ENCODE peak calls at places on chromosomes 1 and 21, in six cellular contexts. N is GDM1; S is ELF-1; Y is stimulated activated CD4-positive, alpha-beta T cell treated with anti-CD3 and anti-CD28 coated beads, Interleukin-2, amount 100 ng/mL, for 24 hours; T is stomach; F is CD8-positive, alpha-beta T cell. I is an unnamed sample.
A peak's percentile ranks its signal among the peaks of the same experiment; 100 is the strongest.

GRCh38 chr1:181239086-181239485 is 150.6 kb downstream of the IER5 start:
- DNase-seq in N (no peak), S (no peak), Y (no peak), T (no peak), F (no peak), I (no peak)

GRCh38 chr21:29416268-29416667 is 117.5 kb downstream of the BACH1 start:
- DNase-seq in N (no peak), S (no peak), Y (no peak), T (no peak), F (no peak), I (no peak)

GRCh38 chr1:187245201-187245600 is 416.5 kb downstream of the PLA2G4A start:
- DNase-seq in N (no peak), S (no peak), Y (no peak), T (no peak), F (no peak), I (no peak)

GRCh38 chr1:212457740-212458338 is 25.1 kb downstream of the NENF start:
- DNase-seq in N (peak; percentile 53), S (peak; percentile 91), Y (peak; percentile 69), T (peak; percentile 39), F (peak; percentile 55), I (peak; percentile 63)

GRCh38 chr1:152757747-152758146 is at the start of gene KPRP:
- DNase-seq in N (no peak), S (no peak), Y (no peak), T (no peak), F (no peak), I (no peak)

GRCh38 chr1:36705629-36706028 is 222.9 kb upstream of the CSF3R start:
- DNase-seq in N (no peak), S (peak; percentile 35), Y (no peak), T (no peak), F (no peak), I (no peak)

GRCh38 chr1:50974618-50974935 is 4.5 kb downstream of the CDKN2C start:
- DNase-seq in N (no peak), S (no peak), Y (no peak), T (no peak), F (no peak), I (no peak)

GRCh38 chr1:166814611-166815010 is 24.7 kb upstream of the POGK start:
- DNase-seq in N (no peak), S (no peak), Y (no peak), T (peak; percentile 43), F (no peak), I (no peak)

GRCh38 chr1:225735252-225736149 is 42.1 kb upstream of the SRP9 start:
- DNase-seq in N (no peak), S (peak; percentile 72), Y (no peak), T (peak; percentile 74), F (no peak), I (no peak)

GRCh38 chr1:52725903-52726264 is 369 bp upstream of the ZYG11B start:
- DNase-seq in N (no peak), S (no peak), Y (no peak), T (no peak), F (no peak), I (no peak)

GRCh38 chr1:184843732-184844495 is 89.3 kb upstream of the EDEM3 start:
- DNase-seq in N (no peak), S (no peak), Y (peak; percentile 14), T (peak; percentile 53), F (peak; percentile 77), I (peak; percentile 69)

GRCh38 chr1:1510912-1511532 is 940 bp upstream of the ATAD3A start:
- DNase-seq in N (no peak), S (peak; percentile 79), Y (peak; percentile 26), T (no peak), F (no peak), I (no peak)

GRCh38 chr1:166920561-166921475 is 44.8 kb upstream of the TADA1 start:
- DNase-seq in N (no peak), S (peak; percentile 73), Y (peak; percentile 28), T (no peak), F (no peak), I (no peak)

GRCh38 chr1:160681067-160681890 is 30.3 kb downstream of the CD48 start:
- DNase-seq in N (peak; percentile 89), S (peak; percentile 98), Y (peak; percentile 91), T (peak; percentile 71), F (peak; percentile 91), I (peak; percentile 85)

GRCh38 chr1:81670286-81670685 is 130.4 kb upstream of the ADGRL2 start:
- DNase-seq in N (no peak), S (no peak), Y (no peak), T (peak; percentile 92), F (no peak), I (no peak)

GRCh38 chr1:101548376-101548775 is 311.6 kb downstream of the S1PR1 start:
- DNase-seq in N (no peak), S (no peak), Y (no peak), T (no peak), F (no peak), I (no peak)

GRCh38 chr21:28991861-28992525 is 684 bp downstream of the LTN1 start:
- DNase-seq in N (no peak), S (peak; percentile 17), Y (no peak), T (no peak), F (no peak), I (no peak)

GRCh38 chr21:31252611-31253010 is 91.5 kb downstream of the TIAM1 start:
- DNase-seq in N (no peak), S (peak; percentile 41), Y (no peak), T (no peak), F (no peak), I (no peak)

GRCh38 chr1:30847358-30847972 is 61.1 kb downstream of the SDC3 start:
- DNase-seq in N (no peak), S (peak; percentile 64), Y (no peak), T (peak; percentile 74), F (no peak), I (no peak)

GRCh38 chr1:212899845-212900244 is 41.8 kb downstream of the FLVCR1 start:
- DNase-seq in N (no peak), S (no peak), Y (no peak), T (no peak), F (no peak), I (no peak)

I was measured in activated naive CD4-positive, alpha-beta T cell treated with Interleukin-2 at 50 U/mL for 16 hours.